ENCODE peak calls at places on chromosome 6, in nine cellular contexts. G is heart left ventricle, B is neural progenitor cell, V is BE2C, J is right cardiac atrium, A is SJSA1, K is endodermal cell, X is testis, M is ascending aorta. Z is an unnamed sample.

GRCh38 chr6:11852061-11852619 is 73.5 kb upstream of the ADTRP start:
- DNase-seq in B (peak; percentile 52), J (no peak), G (no peak), X (no peak), V (no peak), A (no peak), M (no peak), K (no peak), Z (no peak)

GRCh38 chr6:3045369-3045768 is 22.9 kb upstream of the RIPK1 start:
- DNase-seq in J (no peak), G (no peak), K (no peak), X (no peak), A (no peak), M (no peak), B (no peak), V (peak; percentile 55), Z (no peak)

GRCh38 chr6:129402244-129402643 is 307.7 kb downstream of the ARHGAP18 start:
- DNase-seq in V (no peak), J (no peak), G (no peak), K (no peak), B (no peak), A (peak; percentile 23), M (no peak), X (no peak), Z (no peak)

GRCh38 chr6:30615219-30615957 is 1.7 kb downstream of the PPP1R10 start:
- DNase-seq in X (no peak), M (no peak), B (peak; percentile 76), J (no peak), K (peak; percentile 84), A (no peak), G (peak; percentile 38), V (peak; percentile 63), Z (peak; percentile 56)

GRCh38 chr6:80932364-80932763 is 820.1 kb downstream of the TENT5A start:
- DNase-seq in V (no peak), B (no peak), G (no peak), X (no peak), K (no peak), M (no peak), J (no peak), A (no peak), Z (no peak)

GRCh38 chr6:25218346-25218745 is 60.8 kb upstream of the CARMIL1 start:
- DNase-seq in X (no peak), J (peak; percentile 60), K (no peak), M (no peak), A (no peak), G (no peak), V (peak; percentile 64), B (no peak), Z (no peak)

GRCh38 chr6:38871745-38872568 is 156.8 kb downstream of the DNAH8 start:
- DNase-seq in B (peak; percentile 77), J (no peak), X (peak; percentile 61), V (peak; percentile 62), G (no peak), A (peak; percentile 15), M (no peak), K (peak; percentile 90), Z (peak; percentile 67)

GRCh38 chr6:22078802-22079545 is 217.9 kb downstream of the PRL start:
- DNase-seq in G (no peak), V (no peak), B (peak; percentile 39), X (no peak), K (peak; percentile 78), J (no peak), A (no peak), M (no peak), Z (no peak)

GRCh38 chr6:10719386-10720228 is 3.3 kb upstream of the TMEM14C start:
- DNase-seq in B (no peak), X (peak; percentile 83), V (peak; percentile 15), G (peak; percentile 67), K (no peak), M (no peak), A (peak; percentile 28), J (no peak), Z (peak; percentile 39)

GRCh38 chr6:52081237-52081636 is 6.2 kb downstream of the PKHD1 start:
- DNase-seq in M (no peak), G (no peak), V (no peak), A (no peak), J (no peak), B (no peak), X (no peak), K (no peak), Z (no peak)

GRCh38 chr6:52077180-52077884 is 10.1 kb downstream of the PKHD1 start:
- DNase-seq in M (no peak), J (no peak), G (no peak), A (no peak), V (no peak), K (peak; percentile 85), X (no peak), B (peak; percentile 9), Z (no peak)

GRCh38 chr6:52074155-52074554 is 13.3 kb downstream of the PKHD1 start:
- DNase-seq in V (no peak), A (no peak), J (no peak), X (no peak), M (no peak), K (no peak), B (no peak), G (no peak), Z (no peak)

GRCh38 chr6:52077961-52078613 is 9.3 kb downstream of the PKHD1 start:
- DNase-seq in A (no peak), X (no peak), J (no peak), B (peak; percentile 13), K (peak; percentile 67), G (no peak), V (no peak), M (no peak), Z (no peak)

GRCh38 chr6:52076791-52077179 is 10.6 kb downstream of the PKHD1 start:
- DNase-seq in A (no peak), K (no peak), X (no peak), B (peak; percentile 82), J (no peak), M (no peak), V (no peak), G (no peak), Z (no peak)
- H3K27me3 ChIP-seq in A (peaks cover 11% of the 10 kb centered on the region), K (no peaks in the 10 kb centered on the region), X (no peaks in the 10 kb centered on the region), B (no peaks in the 10 kb centered on the region), J (no peaks in the 10 kb centered on the region), M (no peaks in the 10 kb centered on the region), V (peaks cover 14% of the 10 kb centered on the region), G (no peaks in the 10 kb centered on the region), Z (peaks cover 5% of the 10 kb centered on the region)

GRCh38 chr6:149884617-149885016 is 13.3 kb downstream of the RAET1E start:
- DNase-seq in M (peak; percentile 60), B (no peak), A (no peak), X (no peak), G (no peak), V (no peak), J (no peak), K (no peak), Z (no peak)
- H3K4me3 ChIP-seq in M (no peak overlapping the region), B (no peak overlapping the region), A (no peak overlapping the region), X (no peak overlapping the region), G (no peak overlapping the region), V (no peak overlapping the region), J (no peak overlapping the region), K (no peak overlapping the region), Z (no peak overlapping the region)

DNA sequence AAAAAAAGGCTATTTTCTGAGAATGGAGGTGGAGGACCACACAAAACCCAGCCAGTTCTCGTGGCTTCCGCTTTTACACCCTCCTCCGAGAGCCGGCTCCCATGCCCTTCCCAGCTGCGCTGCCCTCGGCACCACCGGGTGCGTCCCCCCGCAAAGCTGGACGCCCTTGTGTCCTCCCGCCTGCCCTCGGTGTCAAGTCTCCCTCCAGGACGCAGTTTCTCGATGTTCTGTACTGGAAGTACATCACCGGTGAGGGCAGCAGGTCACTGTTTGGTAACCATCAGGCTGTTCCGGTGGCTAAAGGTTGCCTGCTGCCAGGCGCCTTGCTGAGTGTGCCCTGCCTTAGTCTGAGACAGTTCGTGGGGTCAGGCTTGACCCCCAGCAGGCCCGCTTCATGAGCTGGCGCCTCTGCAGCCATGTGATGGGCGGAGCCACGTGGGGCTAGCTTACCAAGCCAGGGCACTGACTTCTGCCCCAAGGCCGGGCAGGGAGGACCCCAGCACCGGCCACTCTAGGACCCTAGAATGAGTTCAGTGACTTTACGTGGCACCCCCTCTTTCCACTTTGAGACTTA is 34.6 kb downstream of the RREB1 start:
- DNase-seq in M (no peak), J (no peak), X (no peak), K (peak; percentile 54), B (no peak), A (no peak), G (no peak), V (no peak), Z (no peak)
- H3K4me1 ChIP-seq in M (peaks cover 31% of the 10 kb centered on the region), J (peaks cover 17% of the 10 kb centered on the region), X (peaks cover 74% of the 10 kb centered on the region), K (peaks cover 41% of the 10 kb centered on the region), B (peaks cover 69% of the 10 kb centered on the region), A (peaks cover 55% of the 10 kb centered on the region), G (peaks cover 93% of the 10 kb centered on the region), V (peaks cover 7% of the 10 kb centered on the region), Z (peaks cover 10% of the 10 kb centered on the region)

GRCh38 chr6:28480253-28480932 is 35.2 kb downstream of the GPX6 start:
- DNase-seq in M (no peak), X (no peak), J (no peak), V (no peak), K (no peak), B (no peak), A (no peak), G (no peak), Z (no peak)
- H3K27me3 ChIP-seq in M (no peaks in the 10 kb centered on the region), X (no peaks in the 10 kb centered on the region), J (peaks cover 6% of the 10 kb centered on the region), V (peaks cover 70% of the 10 kb centered on the region), K (peaks cover 29% of the 10 kb centered on the region), B (peaks cover 58% of the 10 kb centered on the region), A (peaks cover 30% of the 10 kb centered on the region), G (peaks cover 59% of the 10 kb centered on the region), Z (no peaks in the 10 kb centered on the region)

DNA sequence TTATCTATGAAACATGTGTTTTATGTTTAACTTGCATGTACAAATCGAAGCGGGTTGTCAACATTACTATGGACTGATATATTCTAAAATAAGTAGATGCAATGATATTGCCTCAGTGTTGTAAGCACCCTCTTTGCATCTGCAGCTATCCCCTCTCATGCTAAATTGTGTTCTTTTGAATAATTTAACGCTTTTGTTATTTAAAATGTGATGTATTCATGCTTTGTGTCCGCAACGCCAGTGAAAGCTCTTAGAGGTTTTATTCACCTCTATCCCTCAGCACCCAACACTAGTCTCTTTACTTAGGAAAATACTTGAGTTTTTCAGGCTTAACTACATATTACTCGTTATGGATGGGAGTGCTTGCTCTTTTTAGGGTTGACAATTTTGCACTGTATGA is 173.7 kb upstream of the ID4 start:
- DNase-seq in M (no peak), A (no peak), B (no peak), G (no peak), K (no peak), J (no peak), X (no peak), V (no peak), Z (no peak)
- H3K4me3 ChIP-seq in M (no peak overlapping the region), A (no peak overlapping the region), B (no peak overlapping the region), G (no peak overlapping the region), K (no peak overlapping the region), J (no peak overlapping the region), X (no peak overlapping the region), V (no peak overlapping the region), Z (no peak overlapping the region)